ENCODE peak calls at places on chromosomes 16 and 17, in eight cellular contexts. I, A, P, L, Y, O, Z and D are unnamed samples.

GRCh38 chr16:50068550-50068949 is 2.8 kb downstream of the HEATR3 start:
- DNase-seq in I (peak), A (no peak), P (no peak), L (no peak), Y (no peak), O (no peak), Z (no peak), D (no peak)

GRCh38 chr16:27620533-27620932 is 70.6 kb downstream of the KATNIP start:
- DNase-seq in I (no peak), A (no peak), P (no peak), L (no peak), Y (no peak), O (no peak), Z (no peak), D (no peak)

GRCh38 chr17:32386844-32387243 is 36.9 kb downstream of the ZNF207 start:
- DNase-seq in I (no peak), A (no peak), P (no peak), L (no peak), Y (no peak), O (no peak), Z (no peak), D (no peak)

GRCh38 chr17:17778308-17779014 is 58.3 kb downstream of the SREBF1 start:
- DNase-seq in I (no peak), A (no peak), P (no peak), L (no peak), Y (peak), O (no peak), Z (no peak), D (no peak)

GRCh38 chr16:85955566-85955965 is 56.6 kb downstream of the IRF8 start:
- DNase-seq in I (no peak), A (no peak), P (no peak), L (no peak), Y (no peak), O (no peak), Z (peak), D (peak)

GRCh38 chr17:28718317-28718672 is 627 bp upstream of the RAB34 start:
- DNase-seq in I (no peak), A (no peak), P (no peak), L (no peak), Y (no peak), O (no peak), Z (no peak), D (no peak)

GRCh38 chr16:88759245-88759975 is 25.6 kb downstream of the PIEZO1 start:
- DNase-seq in I (no peak), A (no peak), P (no peak), L (peak), Y (peak), O (peak), Z (peak), D (no peak)

GRCh38 chr16:50309156-50309526 is 42.8 kb downstream of the ADCY7 start:
- DNase-seq in I (no peak), A (no peak), P (no peak), L (no peak), Y (no peak), O (peak), Z (no peak), D (peak)

GRCh38 chr17:43920500-43921095 is 13.3 kb upstream of the MPP2 start:
- DNase-seq in I (no peak), A (no peak), P (no peak), L (no peak), Y (no peak), O (no peak), Z (no peak), D (no peak)

GRCh38 chr16:51155901-51156810 is 5.1 kb upstream of the SALL1 start:
- DNase-seq in I (no peak), A (no peak), P (no peak), L (no peak), Y (no peak), O (no peak), Z (no peak), D (no peak)

GRCh38 chr16:84941916-84942315 is 69.4 kb downstream of the ZDHHC7 start:
- DNase-seq in I (peak), A (no peak), P (no peak), L (no peak), Y (no peak), O (no peak), Z (no peak), D (no peak)